ENCODE peak calls at places on chromosome 6, in seven cellular contexts. H, K, F, Q, S, A and X are unnamed samples.

GRCh38 chr6:112195166-112195565 is 59.2 kb downstream of the LAMA4 start:
- DNase-seq in H (no peak), K (no peak), F (no peak), Q (no peak), S (no peak), A (no peak), X (no peak)

GRCh38 chr6:93398723-93399122 is 20.6 kb downstream of the EPHA7 start:
- DNase-seq in H (no peak), K (no peak), F (no peak), Q (no peak), S (no peak), A (no peak), X (no peak)

GRCh38 chr6:136236491-136237293 is 13.4 kb downstream of the MTFR2 start:
- DNase-seq in H (no peak), K (no peak), F (no peak), Q (no peak), S (no peak), A (peak; percentile 48), X (no peak)

GRCh38 chr6:11700118-11700718 is 78.4 kb downstream of the ADTRP start:
- DNase-seq in H (no peak), K (no peak), F (peak; percentile 26), Q (peak; percentile 51), S (no peak), A (no peak), X (no peak)

GRCh38 chr6:54071941-54072340 is 39.3 kb upstream of the MLIP start:
- DNase-seq in H (no peak), K (no peak), F (no peak), Q (no peak), S (no peak), A (no peak), X (no peak)

GRCh38 chr6:30830438-30830837 is 53.9 kb upstream of the DDR1 start:
- DNase-seq in H (no peak), K (no peak), F (no peak), Q (no peak), S (no peak), A (no peak), X (no peak)

GRCh38 chr6:17035257-17035757 is 66.5 kb upstream of the STMND1 start:
- DNase-seq in H (no peak), K (no peak), F (no peak), Q (no peak), S (no peak), A (no peak), X (no peak)

GRCh38 chr6:132142768-132143167 is 191.6 kb upstream of the CCN2 start:
- DNase-seq in H (no peak), K (no peak), F (no peak), Q (no peak), S (no peak), A (no peak), X (no peak)

GRCh38 chr6:63440057-63440456 is 120.3 kb upstream of the LGSN start:
- DNase-seq in H (peak; percentile 24), K (no peak), F (peak; percentile 44), Q (no peak), S (no peak), A (no peak), X (no peak)

GRCh38 chr6:73566954-73567591 is 46.2 kb upstream of the EEF1A1 start:
- DNase-seq in H (peak; percentile 86), K (peak; percentile 72), F (peak; percentile 74), Q (peak; percentile 22), S (no peak), A (no peak), X (no peak)

GRCh38 chr6:89269981-89270380 is 45.1 kb downstream of the GABRR2 start:
- DNase-seq in H (no peak), K (no peak), F (no peak), Q (no peak), S (no peak), A (no peak), X (peak; percentile 51)

GRCh38 chr6:79267128-79267527 is 32.6 kb upstream of the HMGN3 start:
- DNase-seq in H (no peak), K (no peak), F (no peak), Q (no peak), S (no peak), A (no peak), X (no peak)

GRCh38 chr6:116422238-116422637 is 38.9 kb upstream of the CALHM6 start:
- DNase-seq in H (no peak), K (no peak), F (no peak), Q (no peak), S (no peak), A (no peak), X (no peak)

GRCh38 chr6:169830876-169831275 is 79.5 kb downstream of the ERMARD start:
- DNase-seq in H (no peak), K (no peak), F (no peak), Q (no peak), S (no peak), A (no peak), X (peak; percentile 82)

GRCh38 chr6:134240664-134241431 is 77.1 kb downstream of the SGK1 start:
- DNase-seq in H (no peak), K (peak; percentile 47), F (no peak), Q (no peak), S (no peak), A (no peak), X (no peak)

GRCh38 chr6:113586966-113587699 is 270.0 kb upstream of the MARCKS start:
- DNase-seq in H (no peak), K (no peak), F (no peak), Q (no peak), S (no peak), A (no peak), X (no peak)

GRCh38 chr6:150766201-150766997 is 99.1 kb upstream of the MTHFD1L start:
- DNase-seq in H (no peak), K (no peak), F (no peak), Q (no peak), S (no peak), A (no peak), X (no peak)

GRCh38 chr6:125511809-125512341 is 210.1 kb upstream of the HDDC2 start:
- DNase-seq in H (no peak), K (no peak), F (no peak), Q (peak; percentile 2), S (no peak), A (no peak), X (no peak)

GRCh38 chr6:123808556-123808955 is 4.9 kb downstream of the NKAIN2 start:
- DNase-seq in H (no peak), K (no peak), F (no peak), Q (no peak), S (no peak), A (no peak), X (no peak)

GRCh38 chr6:106287215-106287614 is 38.3 kb downstream of the ATG5 start:
- DNase-seq in H (no peak), K (no peak), F (no peak), Q (no peak), S (no peak), A (no peak), X (no peak)

GRCh38 chr6:53192590-53193232 is 44.1 kb upstream of the GCM1 start:
- DNase-seq in H (no peak), K (peak; percentile 72), F (no peak), Q (peak; percentile 4), S (peak; percentile 5), A (no peak), X (no peak)

GRCh38 chr6:146634022-146634421 is 35.2 kb downstream of the ADGB start:
- DNase-seq in H (no peak), K (no peak), F (no peak), Q (no peak), S (no peak), A (no peak), X (no peak)

GRCh38 chr6:2986722-2987196 is 12.9 kb upstream of the NQO2 start:
- DNase-seq in H (no peak), K (peak; percentile 60), F (no peak), Q (peak; percentile 92), S (no peak), A (no peak), X (no peak)

GRCh38 chr6:4756247-4756646 is 20.0 kb upstream of the CDYL start:
- DNase-seq in H (no peak), K (no peak), F (no peak), Q (no peak), S (no peak), A (no peak), X (no peak)

GRCh38 chr6:42471116-42471515 is 19.4 kb upstream of the TRERF1 start:
- DNase-seq in H (no peak), K (no peak), F (no peak), Q (no peak), S (no peak), A (no peak), X (no peak)

GRCh38 chr6:43993881-43994523 is 133.2 kb downstream of the MRPL14 start:
- DNase-seq in H (peak; percentile 73), K (no peak), F (no peak), Q (no peak), S (no peak), A (no peak), X (no peak)
- TF ChIP-seq CTCF in H (no peak), K (no peak), F (no peak), Q (no peak), S (no peak), A (no peak), X (no peak)

DNA sequence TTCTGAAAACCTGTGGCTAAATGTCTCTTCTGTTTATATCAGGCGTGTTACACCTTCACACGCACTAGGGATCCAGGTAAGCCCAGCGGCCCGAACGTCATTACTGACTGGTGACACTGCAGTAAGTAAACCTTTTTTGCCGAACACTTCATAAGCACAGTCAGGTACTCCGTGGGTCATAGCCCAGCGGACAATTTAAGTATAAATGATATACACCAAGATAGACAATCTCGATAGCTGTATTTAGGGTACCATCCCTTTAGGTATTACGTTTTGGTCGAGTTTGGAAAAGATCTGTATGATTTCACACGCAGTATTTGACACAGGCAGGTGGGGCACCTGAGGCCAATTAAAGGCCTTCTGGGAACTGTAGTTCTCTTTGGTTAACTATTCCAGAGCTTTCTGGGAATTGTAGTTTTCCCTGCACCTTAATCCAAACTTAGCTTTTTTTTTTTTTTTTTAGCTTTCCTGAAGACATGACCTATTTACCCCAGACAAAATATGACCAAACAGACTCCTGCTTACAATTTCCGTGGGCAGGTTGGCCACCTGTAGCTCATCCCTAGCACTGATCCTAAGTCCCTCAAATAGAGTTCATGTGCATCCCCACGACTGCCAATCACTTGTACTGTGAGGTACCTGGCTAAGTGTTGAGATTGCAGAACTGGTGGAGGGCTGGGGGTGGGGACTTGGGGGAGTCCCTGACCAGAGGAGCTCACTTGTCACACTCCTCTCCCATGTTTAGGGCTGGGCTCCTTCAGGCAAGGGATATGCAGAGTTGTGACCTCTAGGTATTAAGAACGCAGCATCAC is 908 bp upstream of the EHMT2 start:
- DNase-seq in H (peak; percentile 45), K (peak; percentile 42), F (peak; percentile 26), Q (peak; percentile 20), S (peak; percentile 12), A (peak; percentile 46), X (no peak)
- TF ChIP-seq CTCF in H (no peak), K (no peak), F (no peak), Q (no peak), S (no peak), A (no peak), X (no peak)

GRCh38 chr6:37474316-37474715 is 25.4 kb downstream of the CCDC167 start:
- DNase-seq in H (no peak), K (no peak), F (no peak), Q (no peak), S (no peak), A (no peak), X (no peak)
- TF ChIP-seq CTCF in H (no peak), K (no peak), F (no peak), Q (no peak), S (no peak), A (no peak), X (no peak)

DNA sequence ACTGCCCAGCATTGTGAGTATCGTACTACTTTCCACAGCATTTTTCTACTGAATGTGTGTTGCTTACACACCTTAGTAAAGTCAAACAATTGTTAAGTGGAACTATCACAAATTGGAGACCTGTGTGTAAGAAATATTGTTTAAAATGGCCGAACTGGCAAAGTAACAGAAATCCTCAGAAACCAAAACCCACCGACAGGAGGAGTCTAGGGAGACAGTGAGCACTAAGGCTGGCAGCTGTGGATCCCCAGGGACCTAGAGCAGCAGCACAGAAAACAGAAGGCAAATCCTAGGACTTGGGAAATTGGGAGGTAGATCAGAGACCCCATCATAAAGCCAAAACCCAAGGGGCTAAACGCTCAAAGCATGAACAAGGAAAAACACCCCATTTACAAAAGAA is 69.9 kb downstream of the SESN1 start:
- DNase-seq in H (no peak), K (no peak), F (no peak), Q (no peak), S (peak; percentile 4), A (no peak), X (no peak)
- TF ChIP-seq CTCF in H (no peak), K (no peak), F (no peak), Q (peak; percentile 9), S (peak; percentile 7), A (no peak), X (no peak)